ENCODE peak calls at places on chromosomes 7 and 10, in nine cellular contexts. C, N, T, A, Z, Y, S, G and K are unnamed samples. For H4K20me1, the result is how much of the 10 kb centered on the place peaks cover.

GRCh38 chr10:85548038-85548437 is 818.6 kb downstream of the GRID1 start:
- DNase-seq in Z (peak), A (peak), S (no peak), Y (no peak), N (no peak), T (peak), C (peak), G (peak), K (peak)

GRCh38 chr7:121305109-121305508 is 23.7 kb upstream of the WNT16 start:
- DNase-seq in C (no peak), T (no peak), Z (peak), G (no peak), A (no peak), N (no peak), Y (no peak), S (no peak), K (peak)

GRCh38 chr10:101221479-101222246 is 7.6 kb downstream of the LBX1 start:
- DNase-seq in S (no peak), A (no peak), T (no peak), G (no peak), C (no peak), Z (no peak), Y (no peak), N (no peak), K (no peak)

GRCh38 chr10:132675031-132675740 is 110.8 kb downstream of the NKX6-2 start:
- DNase-seq in C (no peak), N (peak), T (no peak), A (peak), Z (no peak), G (no peak), Y (no peak), S (no peak), K (no peak)

GRCh38 chr10:112904000-112904399 is 46.0 kb upstream of the TCF7L2 start:
- DNase-seq in A (no peak), Y (no peak), G (peak), S (no peak), N (no peak), T (no peak), C (peak), Z (no peak), K (peak)

GRCh38 chr7:141362580-141363435 is 188.4 kb upstream of the AGK start:
- DNase-seq in S (no peak), T (no peak), N (no peak), G (peak), C (no peak), Y (no peak), Z (no peak), A (no peak), K (peak)

GRCh38 chr7:14457567-14458453 is 444.7 kb downstream of the DGKB start:
- DNase-seq in T (no peak), S (peak), Z (peak), Y (peak), A (peak), G (peak), N (peak), C (peak), K (peak)

GRCh38 chr7:151187409-151188251 is 580 bp upstream of the ASB10 start:
- DNase-seq in G (no peak), T (no peak), Y (no peak), C (no peak), A (no peak), Z (no peak), S (no peak), N (no peak), K (no peak)

GRCh38 chr10:71243756-71244637 is 31.6 kb downstream of the UNC5B start:
- DNase-seq in Y (no peak), C (no peak), S (no peak), N (no peak), T (no peak), A (no peak), G (no peak), Z (no peak), K (peak)

GRCh38 chr7:14270099-14270498 is 280.6 kb upstream of the ETV1 start:
- DNase-seq in G (no peak), N (no peak), S (no peak), Z (no peak), A (no peak), Y (no peak), T (no peak), C (no peak), K (peak)

GRCh38 chr7:149587331-149587645 is 89.7 kb upstream of the ZNF746 start:
- DNase-seq in Z (no peak), C (no peak), G (no peak), N (no peak), Y (no peak), S (no peak), A (no peak), T (no peak), K (no peak)

GRCh38 chr10:3889961-3890522 is 105.0 kb upstream of the KLF6 start:
- DNase-seq in A (no peak), N (no peak), S (no peak), T (no peak), Z (peak), C (peak), Y (peak), G (peak), K (peak)

GRCh38 chr7:13778967-13779366 is 210.5 kb downstream of the ETV1 start:
- DNase-seq in A (no peak), N (no peak), G (no peak), C (no peak), S (no peak), Y (no peak), T (no peak), Z (no peak), K (peak)

GRCh38 chr7:45092100-45092930 is 3.5 kb upstream of the NACAD start:
- DNase-seq in N (no peak), G (no peak), A (no peak), T (no peak), Z (peak), C (no peak), S (peak), Y (no peak), K (peak)

GRCh38 chr7:2383543-2384274 is 19.7 kb upstream of the CHST12 start:
- DNase-seq in G (no peak), T (no peak), N (no peak), C (no peak), Z (no peak), Y (no peak), A (no peak), S (no peak), K (no peak)

GRCh38 chr10:71237843-71238623 is 25.7 kb downstream of the UNC5B start:
- DNase-seq in A (no peak), Y (no peak), G (no peak), S (no peak), N (no peak), T (no peak), C (no peak), Z (no peak), K (no peak)

GRCh38 chr7:134500406-134500805 is 27.0 kb upstream of the AKR1B10 start:
- DNase-seq in S (no peak), C (no peak), Z (peak), Y (no peak), A (no peak), T (no peak), G (no peak), N (no peak), K (no peak)

GRCh38 chr7:104627516-104627915 is 299.1 kb downstream of the LHFPL3 start:
- DNase-seq in G (peak), C (no peak), S (no peak), Z (peak), N (peak), T (no peak), A (peak), Y (no peak), K (peak)

GRCh38 chr10:97795886-97796285 is 24.1 kb upstream of the SFRP5 start:
- DNase-seq in Z (peak), T (no peak), Y (no peak), C (no peak), G (no peak), N (no peak), A (no peak), S (no peak), K (no peak)

GRCh38 chr7:158302274-158303070 is 285.2 kb downstream of the PTPRN2 start:
- DNase-seq in T (no peak), Y (no peak), Z (no peak), C (no peak), N (peak), A (no peak), G (no peak), S (no peak), K (peak)

GRCh38 chr7:156496491-156497264 is 143.9 kb upstream of the RNF32 start:
- DNase-seq in Z (no peak), N (no peak), T (no peak), G (no peak), A (no peak), C (peak), Y (no peak), S (no peak), K (no peak)

GRCh38 chr10:23742807-23743206 is 303.9 kb downstream of the OTUD1 start:
- DNase-seq in S (no peak), A (no peak), T (no peak), N (no peak), Y (no peak), Z (no peak), G (no peak), C (no peak), K (no peak)

GRCh38 chr7:116843373-116843772 is 19.0 kb upstream of the CAPZA2 start:
- DNase-seq in N (no peak), C (no peak), T (no peak), G (no peak), Y (no peak), S (no peak), A (no peak), Z (no peak), K (no peak)

GRCh38 chr10:77451886-77452285 is 185.7 kb downstream of the KCNMA1 start:
- DNase-seq in Y (no peak), G (no peak), A (no peak), Z (no peak), C (peak), N (no peak), S (no peak), T (no peak), K (no peak)

GRCh38 chr7:12199363-12199762 is 11.7 kb upstream of the TMEM106B start:
- DNase-seq in G (peak), A (no peak), C (peak), Y (no peak), T (no peak), S (no peak), N (no peak), Z (peak), K (no peak)

GRCh38 chr7:44064791-44065430 is 456 bp downstream of the PGAM2 start:
- DNase-seq in Y (no peak), S (no peak), T (no peak), G (no peak), Z (peak), A (peak), C (no peak), N (no peak), K (peak)

GRCh38 chr7:31027161-31027965 is 24.7 kb upstream of the ADCYAP1R1 start:
- DNase-seq in N (peak), C (no peak), Z (peak), G (peak), S (no peak), T (no peak), Y (no peak), A (peak), K (peak)

GRCh38 chr7:129643545-129644170 is 32.1 kb downstream of the NRF1 start:
- DNase-seq in Y (no peak), C (no peak), T (no peak), G (no peak), A (peak), N (no peak), S (no peak), Z (no peak), K (peak)

DNA sequence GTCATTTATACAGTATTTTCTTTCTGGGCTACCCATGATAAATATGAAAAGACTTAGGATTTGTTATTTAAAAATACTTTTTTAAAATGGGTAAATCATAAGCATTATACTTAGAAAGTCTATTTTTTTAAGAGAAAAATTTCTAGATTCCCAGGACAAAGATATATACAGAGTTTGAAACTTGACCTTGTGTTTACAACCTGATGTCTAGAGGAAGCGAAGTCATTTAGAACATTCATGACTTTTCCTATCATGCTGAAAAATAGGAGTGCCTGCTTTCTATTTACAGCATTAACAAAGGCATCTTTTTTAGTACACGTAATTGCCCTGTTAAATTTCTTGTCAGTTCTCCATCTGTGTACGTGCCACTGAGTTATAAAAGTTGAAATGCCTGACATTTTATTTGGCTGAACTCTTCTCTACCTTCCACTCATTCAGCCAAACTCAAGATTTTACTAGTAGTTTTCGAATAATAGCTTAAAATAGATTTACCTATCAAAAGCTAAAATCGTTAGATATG is 23.0 kb downstream of the GNAT3 start:
- DNase-seq in G (no peak), N (no peak), Z (no peak), A (no peak), T (no peak), Y (no peak), C (no peak), S (no peak), K (no peak)
- H4K20me1 ChIP-seq in G (under half), N (under half), Z (under half), A (under half), T (under half), Y (under half), C (under half), S (under half), K (under half)

DNA sequence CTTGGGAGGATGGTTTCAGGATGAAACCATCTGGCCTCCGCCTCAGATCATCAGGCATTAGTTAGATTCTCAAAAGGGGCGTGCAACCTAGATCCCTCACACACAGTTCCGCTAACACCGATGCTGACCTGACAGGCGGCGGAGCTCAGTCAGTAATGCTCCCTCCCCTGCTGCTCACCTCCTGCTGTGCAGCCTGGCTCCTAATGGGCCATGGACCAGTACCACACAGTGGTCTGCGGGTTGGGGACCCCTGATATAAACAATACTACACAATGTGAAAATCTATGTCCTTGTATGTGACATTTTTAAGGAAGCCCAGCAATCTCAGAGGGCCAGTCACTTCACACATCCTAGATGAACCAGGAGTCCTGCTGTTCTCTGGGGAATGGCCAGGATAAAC is 166.6 kb downstream of the PARD3 start:
- DNase-seq in S (no peak), A (no peak), G (no peak), C (no peak), Z (no peak), T (no peak), Y (no peak), N (no peak), K (no peak)
- H4K20me1 ChIP-seq in S (under half), A (under half), G (under half), C (under half), Z (under half), T (under half), Y (under half), N (under half), K (under half)

GRCh38 chr10:125023862-125024495 is 82.1 kb downstream of the ZRANB1 start:
- DNase-seq in Z (no peak), G (no peak), Y (no peak), A (no peak), T (no peak), N (no peak), C (no peak), S (no peak), K (peak)

GRCh38 chr10:125021686-125022374 is 79.9 kb downstream of the ZRANB1 start:
- DNase-seq in C (no peak), S (no peak), G (no peak), T (no peak), Z (no peak), Y (no peak), N (no peak), A (no peak), K (no peak)

GRCh38 chr10:125023269-125023668 is 81.3 kb downstream of the ZRANB1 start:
- DNase-seq in S (no peak), N (no peak), C (peak), T (no peak), A (no peak), Y (no peak), G (no peak), Z (no peak), K (no peak)

GRCh38 chr10:125020871-125021270 is 78.9 kb downstream of the ZRANB1 start:
- DNase-seq in A (no peak), T (no peak), Z (no peak), C (no peak), S (no peak), Y (no peak), N (no peak), G (no peak), K (no peak)

DNA sequence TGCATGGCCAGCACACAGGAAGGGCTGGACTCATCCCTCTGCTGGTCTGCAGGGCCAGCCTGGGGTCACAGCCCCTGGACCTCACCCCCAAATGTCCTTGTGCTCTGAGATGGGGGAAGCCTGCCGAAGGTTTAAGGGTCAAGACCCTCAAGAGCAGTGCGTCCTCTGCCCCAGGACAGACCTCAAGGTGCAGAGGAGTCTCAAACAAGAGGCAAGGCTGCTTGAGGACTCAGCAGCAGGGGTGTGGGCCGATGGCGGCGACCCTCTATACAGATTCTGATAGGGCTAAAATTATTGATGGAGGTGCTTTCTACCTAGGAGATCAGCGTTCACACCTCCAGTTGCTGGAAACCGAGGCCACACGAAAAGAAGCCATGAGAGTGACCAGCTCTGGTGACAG is 80.7 kb downstream of the ZRANB1 start:
- DNase-seq in Z (no peak), A (no peak), N (no peak), C (no peak), Y (no peak), T (no peak), S (no peak), G (no peak), K (no peak)
- H4K20me1 ChIP-seq in Z (half or more), A (under half), N (under half), C (under half), Y (under half), T (under half), S (under half), G (half or more), K (under half)

DNA sequence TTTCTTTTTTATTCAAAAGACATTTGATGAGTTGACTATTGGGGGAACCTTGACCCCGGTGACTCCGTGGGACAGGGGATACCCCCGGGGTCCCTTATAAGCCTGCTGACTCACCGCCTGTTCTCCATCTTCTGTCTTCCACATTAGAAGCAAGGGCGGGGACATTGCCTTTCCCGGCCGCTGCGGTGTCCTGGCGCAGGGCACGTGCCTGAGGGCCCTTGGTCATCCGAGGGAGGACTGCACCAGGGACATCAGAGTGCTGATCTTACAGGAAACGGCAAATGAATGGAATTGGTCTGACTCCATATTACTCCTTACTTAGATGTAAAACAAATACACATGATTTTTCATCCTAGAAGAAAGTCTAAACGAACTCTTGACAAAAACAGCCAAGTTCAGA is 170.1 kb downstream of the CUX1 start:
- DNase-seq in T (no peak), A (no peak), Z (no peak), S (no peak), Y (no peak), G (no peak), N (no peak), C (no peak), K (no peak)
- H4K20me1 ChIP-seq in T (under half), A (half or more), Z (under half), S (under half), Y (under half), G (under half), N (under half), C (under half), K (under half)

DNA sequence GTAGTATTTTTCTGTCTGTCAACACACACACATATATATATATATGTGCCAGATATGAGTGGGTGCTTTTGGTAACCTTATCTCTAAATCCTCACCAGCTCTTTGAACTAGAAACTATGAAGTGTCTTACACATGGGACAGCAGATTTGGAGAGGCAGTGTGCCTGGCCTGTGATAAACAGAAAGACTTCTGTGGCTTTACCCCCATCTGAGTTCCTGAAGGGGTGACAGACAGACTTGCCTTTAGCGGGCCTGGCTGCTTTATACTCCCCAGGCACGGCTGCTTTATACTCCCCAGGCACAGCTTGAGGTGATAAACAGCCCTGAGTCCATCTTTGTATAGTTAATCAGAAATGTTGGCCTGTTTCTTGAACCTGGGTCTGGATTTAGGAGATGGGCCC is 5.6 kb downstream of the BAG3 start:
- DNase-seq in Y (no peak), C (no peak), G (no peak), A (no peak), Z (no peak), S (peak), N (no peak), T (no peak), K (no peak)
- H4K20me1 ChIP-seq in Y (under half), C (under half), G (half or more), A (under half), Z (under half), S (under half), N (under half), T (under half), K (under half)

GRCh38 chr7:127375626-127376025 is 16.9 kb downstream of the ZNF800 start:
- DNase-seq in Y (no peak), G (no peak), A (no peak), C (no peak), T (no peak), S (no peak), Z (no peak), N (no peak), K (peak)
- H4K20me1 ChIP-seq in Y (under half), G (under half), A (under half), C (under half), T (under half), S (under half), Z (under half), N (under half), K (under half)

DNA sequence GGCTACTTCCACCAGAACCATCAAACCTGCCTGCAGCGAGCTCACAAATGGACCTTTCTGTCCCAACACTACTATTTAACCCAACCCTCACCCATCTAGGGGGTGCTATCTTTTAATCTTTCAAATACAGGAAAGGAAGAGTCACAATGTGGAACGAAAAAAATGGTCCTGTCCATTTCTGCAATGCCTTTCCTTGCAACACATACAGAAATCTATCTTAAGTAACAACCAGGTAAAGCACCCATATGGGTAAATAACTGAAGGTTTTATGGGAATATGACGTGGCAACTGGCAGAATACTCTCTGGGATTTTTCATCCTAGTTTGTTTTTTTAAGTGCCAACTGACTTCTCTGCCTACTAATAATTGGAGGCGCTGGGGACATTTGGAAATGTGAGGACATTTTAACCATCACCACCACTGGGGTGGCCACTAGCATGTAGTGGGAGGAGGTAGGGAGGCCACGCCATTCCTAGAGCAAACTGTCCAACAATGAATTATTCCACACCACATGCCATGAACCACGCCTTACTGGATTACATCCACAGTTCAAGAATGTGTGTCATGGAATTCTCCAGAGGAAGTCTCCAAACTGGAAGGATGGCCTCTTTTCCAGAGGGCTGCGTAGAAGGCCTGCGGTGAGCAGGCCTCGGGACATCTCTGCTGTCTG is 24.5 kb downstream of the TNS3 start:
- DNase-seq in A (no peak), N (no peak), Y (no peak), S (no peak), T (no peak), G (no peak), Z (no peak), C (no peak), K (peak)
- H4K20me1 ChIP-seq in A (under half), N (under half), Y (under half), S (under half), T (under half), G (under half), Z (under half), C (under half), K (under half)